ENCODE peak calls at places on chromosome 11, in eight cellular contexts. S is brain pericyte, D is substantia nigra, A is anterior cingulate cortex, G is T-helper 2 cell, N is mesendoderm, M is C1 segment of cervical spinal cord, P is NT2/D1. W is an unnamed sample.

GRCh38 chr11:9716275-9717039 is 52.6 kb downstream of the SWAP70 start:
- DNase-seq in S (peak; percentile 37), D (no peak), A (peak; percentile 9), G (peak; percentile 14), N (no peak), M (no peak), P (no peak), W (no peak)

GRCh38 chr11:128174465-128175101 is 412.8 kb downstream of the ETS1 start:
- DNase-seq in S (no peak), D (no peak), A (no peak), G (no peak), N (peak; percentile 93), M (no peak), P (no peak), W (peak; percentile 94)

GRCh38 chr11:109641549-109641948 is 219.6 kb downstream of the C11orf87 start:
- DNase-seq in S (no peak), D (no peak), A (no peak), G (peak; percentile 10), N (peak; percentile 74), M (no peak), P (no peak), W (no peak)

GRCh38 chr11:11993814-11994213 is 14.6 kb downstream of the DKK3 start:
- DNase-seq in S (no peak), D (peak; percentile 48), A (peak; percentile 86), G (no peak), N (peak; percentile 95), M (peak; percentile 64), P (no peak), W (no peak)

GRCh38 chr11:16605440-16605970 is 132.9 kb upstream of the C11orf58 start:
- DNase-seq in S (no peak), D (peak; percentile 57), A (no peak), G (no peak), N (peak; percentile 53), M (no peak), P (no peak), W (peak; percentile 36)

GRCh38 chr11:8282621-8283509 is 19.2 kb upstream of the LMO1 start:
- DNase-seq in S (no peak), D (no peak), A (no peak), G (no peak), N (peak; percentile 75), M (no peak), P (no peak), W (no peak)

GRCh38 chr11:2308713-2309112 is 6.9 kb downstream of the TSPAN32 start:
- DNase-seq in S (no peak), D (no peak), A (no peak), G (no peak), N (no peak), M (no peak), P (no peak), W (no peak)

GRCh38 chr11:72553748-72554147 is 119.4 kb upstream of the CLPB start:
- DNase-seq in S (no peak), D (no peak), A (no peak), G (peak; percentile 74), N (peak; percentile 72), M (no peak), P (peak; percentile 11), W (peak; percentile 18)

GRCh38 chr11:61148016-61148640 is 13.1 kb downstream of the VPS37C start:
- DNase-seq in S (no peak), D (no peak), A (no peak), G (no peak), N (no peak), M (no peak), P (no peak), W (peak; percentile 40)

GRCh38 chr11:36288442-36289225 is 590 bp downstream of the COMMD9 start:
- DNase-seq in S (no peak), D (no peak), A (no peak), G (no peak), N (peak; percentile 11), M (no peak), P (no peak), W (no peak)

GRCh38 chr11:74472030-74472429 is 4.7 kb upstream of the KCNE3 start:
- DNase-seq in S (no peak), D (no peak), A (no peak), G (no peak), N (peak; percentile 27), M (no peak), P (no peak), W (no peak)

GRCh38 chr11:109000531-109000930 is 335.7 kb downstream of the DDX10 start:
- DNase-seq in S (no peak), D (no peak), A (no peak), G (no peak), N (no peak), M (no peak), P (no peak), W (no peak)

GRCh38 chr11:119716475-119717057 is 12.4 kb downstream of the NECTIN1 start:
- DNase-seq in S (no peak), D (no peak), A (no peak), G (no peak), N (no peak), M (no peak), P (no peak), W (no peak)

GRCh38 chr11:12122083-12122482 is 11.7 kb downstream of the MICAL2 start:
- DNase-seq in S (no peak), D (no peak), A (no peak), G (peak; percentile 36), N (peak; percentile 81), M (no peak), P (no peak), W (peak; percentile 54)

GRCh38 chr11:37504066-37504611 is 906.1 kb upstream of the RAG2 start:
- DNase-seq in S (no peak), D (no peak), A (peak; percentile 8), G (no peak), N (peak; percentile 67), M (no peak), P (no peak), W (no peak)

GRCh38 chr11:127182586-127183203 is 182.1 kb upstream of the KIRREL3 start:
- DNase-seq in S (no peak), D (no peak), A (no peak), G (no peak), N (peak; percentile 92), M (no peak), P (no peak), W (no peak)

GRCh38 chr11:7480132-7480531 is 5.2 kb upstream of the OLFML1 start:
- DNase-seq in S (no peak), D (no peak), A (no peak), G (no peak), N (peak; percentile 71), M (no peak), P (peak; percentile 18), W (no peak)

GRCh38 chr11:18713646-18714442 is 12.1 kb downstream of the IGSF22 start:
- DNase-seq in S (no peak), D (no peak), A (no peak), G (no peak), N (no peak), M (no peak), P (no peak), W (no peak)

GRCh38 chr11:75350743-75351540 is 519 bp downstream of the ARRB1 start:
- DNase-seq in S (no peak), D (peak; percentile 76), A (peak; percentile 37), G (peak; percentile 71), N (peak; percentile 79), M (peak; percentile 36), P (no peak), W (peak; percentile 58)